ENCODE peak calls at places on chromosomes 11 and 22, in eight cellular contexts. A is OCI-LY7, Z is mesothelial cell of epicardium, E is fibroblast of mammary gland, B is sigmoid colon, L is AG09309, S is B cell, Q is cardiac muscle cell. H is an unnamed sample.

GRCh38 chr22:49553518-49554295 is 274.0 kb downstream of the BRD1 start:
- DNase-seq in Z (no peak), E (no peak), L (no peak), A (no peak), Q (peak; percentile 80), S (no peak), B (peak; percentile 46), H (no peak)

GRCh38 chr11:110311783-110312578 is 15.6 kb upstream of the RDX start:
- DNase-seq in Z (no peak), L (no peak), B (no peak), Q (no peak), S (no peak), E (peak; percentile 68), A (no peak), H (no peak)

GRCh38 chr11:9664276-9665171 is 647 bp downstream of the SWAP70 start:
- DNase-seq in S (peak; percentile 87), Z (peak; percentile 58), L (no peak), Q (peak; percentile 26), B (peak; percentile 65), E (peak; percentile 52), A (peak; percentile 75), H (no peak)

GRCh38 chr11:28961726-28962125 is 853.5 kb downstream of the METTL15 start:
- DNase-seq in S (no peak), L (no peak), B (no peak), Q (no peak), A (no peak), Z (no peak), E (peak; percentile 2), H (no peak)

GRCh38 chr11:128095459-128096096 is 491.8 kb downstream of the ETS1 start:
- DNase-seq in B (no peak), E (peak; percentile 69), A (peak; percentile 3), Q (no peak), Z (no peak), L (peak; percentile 27), S (no peak), H (peak; percentile 69)

GRCh38 chr22:19970479-19971275 is 29.1 kb upstream of the TXNRD2 start:
- DNase-seq in E (peak; percentile 55), Q (peak; percentile 75), A (peak; percentile 68), B (peak; percentile 83), L (peak; percentile 7), Z (peak; percentile 81), S (peak; percentile 84), H (no peak)

GRCh38 chr11:96648991-96649390 is 259.2 kb downstream of the JRKL start:
- DNase-seq in E (no peak), A (no peak), B (no peak), Q (peak; percentile 15), S (no peak), L (no peak), Z (no peak), H (no peak)

GRCh38 chr11:83033972-83034672 is 37.6 kb downstream of the RAB30 start:
- DNase-seq in B (peak; percentile 71), S (no peak), L (peak; percentile 87), Q (peak; percentile 45), A (no peak), E (peak; percentile 95), Z (no peak), H (no peak)

GRCh38 chr11:107716884-107717532 is 5.2 kb upstream of the SLN start:
- DNase-seq in Z (no peak), L (no peak), Q (no peak), E (no peak), S (no peak), B (no peak), A (no peak), H (no peak)

GRCh38 chr22:20650294-20651207 is 123.4 kb upstream of the SERPIND1 start:
- DNase-seq in E (no peak), A (no peak), L (no peak), S (no peak), Q (no peak), Z (no peak), B (no peak), H (no peak)

GRCh38 chr11:114164546-114164945 is 105.0 kb downstream of the ZBTB16 start:
- DNase-seq in Z (no peak), Q (no peak), S (no peak), E (no peak), B (peak; percentile 66), A (no peak), L (no peak), H (no peak)

GRCh38 chr22:24953294-24954113 is 988 bp downstream of the KIAA1671 start:
- DNase-seq in L (no peak), Z (no peak), E (no peak), Q (peak; percentile 50), B (peak; percentile 69), S (peak; percentile 11), A (no peak), H (no peak)

GRCh38 chr11:73147771-73148681 is 5.9 kb upstream of the FCHSD2 start:
- DNase-seq in E (no peak), B (peak; percentile 73), L (no peak), A (no peak), S (no peak), Z (no peak), Q (peak; percentile 14), H (no peak)

GRCh38 chr11:65448418-65449196 is 26.0 kb downstream of the NEAT1 start:
- DNase-seq in Q (no peak), L (no peak), B (peak; percentile 70), A (no peak), S (no peak), E (peak; percentile 77), Z (no peak), H (no peak)

GRCh38 chr11:134215836-134216235 is 7.9 kb downstream of the NCAPD3 start:
- DNase-seq in A (no peak), S (no peak), E (no peak), Z (no peak), B (no peak), L (no peak), Q (no peak), H (no peak)

GRCh38 chr22:41367680-41368542 is 13.8 kb upstream of the TEF start:
- DNase-seq in Q (no peak), E (peak; percentile 12), L (peak; percentile 34), A (no peak), Z (no peak), S (no peak), B (peak; percentile 88), H (no peak)

GRCh38 chr22:49298834-49299750 is 528.6 kb downstream of the BRD1 start:
- DNase-seq in A (no peak), B (no peak), L (no peak), S (no peak), Q (no peak), Z (peak; percentile 29), E (no peak), H (no peak)

GRCh38 chr11:110172666-110173065 is 79.5 kb downstream of the ZC3H12C start:
- DNase-seq in L (no peak), E (peak; percentile 56), B (no peak), A (no peak), Z (no peak), S (no peak), Q (no peak), H (no peak)

GRCh38 chr11:28743101-28743550 is 634.9 kb downstream of the METTL15 start:
- DNase-seq in B (no peak), L (no peak), S (no peak), E (no peak), Q (no peak), A (no peak), Z (no peak), H (no peak)

GRCh38 chr11:133927690-133928627 is 28.8 kb downstream of the IGSF9B start:
- DNase-seq in Z (peak; percentile 80), E (peak; percentile 54), L (peak; percentile 7), Q (peak; percentile 67), S (peak; percentile 28), A (peak; percentile 53), B (peak; percentile 87), H (no peak)

GRCh38 chr11:43922974-43923326 is 19.5 kb upstream of the C11orf96 start:
- DNase-seq in Q (no peak), E (no peak), Z (no peak), B (no peak), L (no peak), A (no peak), S (no peak), H (no peak)

GRCh38 chr22:39223091-39223710 is 21.6 kb downstream of the PDGFB start:
- DNase-seq in B (no peak), S (peak; percentile 16), L (peak; percentile 29), Z (no peak), E (no peak), A (no peak), Q (no peak), H (no peak)

GRCh38 chr11:64095286-64095825 is 59.6 kb downstream of the FLRT1 start:
- DNase-seq in Z (no peak), E (no peak), B (no peak), S (no peak), A (no peak), L (no peak), Q (no peak), H (no peak)

GRCh38 chr11:86408845-86409244 is 34.2 kb downstream of the CCDC81 start:
- DNase-seq in B (no peak), S (no peak), L (no peak), A (no peak), Z (no peak), E (no peak), Q (no peak), H (no peak)
- TF ChIP-seq CTCF in B (no peak), S (no peak), L (peak; percentile 55), A (peak; percentile 24), Z (peak; percentile 35), E (peak; percentile 51), Q (peak; percentile 30), H (peak; percentile 64)

GRCh38 chr11:15819679-15820286 is 536.6 kb downstream of the SOX6 start:
- DNase-seq in E (peak; percentile 37), Q (peak; percentile 69), S (peak; percentile 11), A (peak; percentile 33), Z (peak; percentile 69), B (peak; percentile 77), L (no peak), H (no peak)
- TF ChIP-seq CTCF in E (peak; percentile 88), Q (peak; percentile 96), S (peak; percentile 43), A (peak; percentile 83), Z (peak; percentile 71), B (peak; percentile 76), L (peak; percentile 57), H (peak; percentile 94)

GRCh38 chr22:21963790-21964211 is 11.2 kb upstream of the PPM1F start:
- DNase-seq in Z (no peak), S (no peak), B (no peak), E (no peak), Q (no peak), A (no peak), L (no peak), H (no peak)

GRCh38 chr22:21964918-21965484 is 12.4 kb upstream of the PPM1F start:
- DNase-seq in E (no peak), B (no peak), L (no peak), A (no peak), Q (no peak), Z (no peak), S (no peak), H (no peak)

GRCh38 chr22:21965762-21966288 is 13.2 kb upstream of the PPM1F start:
- DNase-seq in Z (no peak), Q (no peak), L (no peak), A (no peak), S (no peak), B (no peak), E (no peak), H (no peak)

GRCh38 chr22:21963286-21963685 is 10.6 kb upstream of the PPM1F start:
- DNase-seq in B (no peak), L (no peak), Q (no peak), Z (no peak), A (no peak), S (no peak), E (no peak), H (no peak)

GRCh38 chr22:21964234-21964633 is 11.6 kb upstream of the PPM1F start:
- DNase-seq in Z (no peak), A (no peak), B (no peak), S (no peak), L (no peak), E (no peak), Q (no peak), H (no peak)
- TF ChIP-seq CTCF in Z (no peak), A (no peak), B (no peak), S (no peak), L (no peak), E (no peak), Q (no peak), H (no peak)

GRCh38 chr11:22426915-22427314 is 88.7 kb downstream of the SLC17A6 start:
- DNase-seq in Z (no peak), E (peak; percentile 16), Q (no peak), A (no peak), L (no peak), B (no peak), S (no peak), H (no peak)
- TF ChIP-seq CTCF in Z (no peak), E (peak; percentile 23), Q (peak; percentile 11), A (no peak), L (peak; percentile 15), B (no peak), S (no peak), H (peak; percentile 34)

H was measured in epithelial cell of proximal tubule.